ENCODE peak calls at places on chromosomes 13 and 19, in nine cellular contexts. One of them, this sample, is unnamed.

GRCh38 chr13:72808917-72809500 is 27.1 kb downstream of the PIBF1 start:
- DNase-seq in epithelial cell of esophagus: peak; percentile 9
- DNase-seq in endothelial cell of umbilical vein: peak; percentile 25
- DNase-seq in kidney: no peak
- DNase-seq in foreskin fibroblast: no peak
- DNase-seq in uterus: no peak
- DNase-seq in brain microvascular endothelial cell: no peak
- DNase-seq in ovary: no peak
- DNase-seq in PC-3: peak; percentile 41
- DNase-seq in this sample: no peak

GRCh38 chr13:92838786-92839185 is 387.8 kb upstream of the GPC6 start:
- DNase-seq in epithelial cell of esophagus: peak; percentile 91
- DNase-seq in endothelial cell of umbilical vein: no peak
- DNase-seq in kidney: no peak
- DNase-seq in foreskin fibroblast: peak; percentile 79
- DNase-seq in uterus: no peak
- DNase-seq in brain microvascular endothelial cell: peak; percentile 91
- DNase-seq in ovary: no peak
- DNase-seq in PC-3: peak; percentile 74
- DNase-seq in this sample: peak; percentile 50

GRCh38 chr13:48121733-48122132 is 26.8 kb upstream of the MED4 start:
- DNase-seq in epithelial cell of esophagus: no peak
- DNase-seq in endothelial cell of umbilical vein: no peak
- DNase-seq in kidney: no peak
- DNase-seq in foreskin fibroblast: no peak
- DNase-seq in uterus: no peak
- DNase-seq in brain microvascular endothelial cell: no peak
- DNase-seq in ovary: no peak
- DNase-seq in PC-3: no peak
- DNase-seq in this sample: no peak

GRCh38 chr13:60411464-60411863 is 14.4 kb downstream of the TDRD3 start:
- DNase-seq in epithelial cell of esophagus: no peak
- DNase-seq in endothelial cell of umbilical vein: no peak
- DNase-seq in kidney: no peak
- DNase-seq in foreskin fibroblast: no peak
- DNase-seq in uterus: no peak
- DNase-seq in brain microvascular endothelial cell: no peak
- DNase-seq in ovary: no peak
- DNase-seq in PC-3: no peak
- DNase-seq in this sample: no peak

GRCh38 chr19:48878219-48879024 is 6.2 kb downstream of the PPP1R15A start:
- DNase-seq in epithelial cell of esophagus: no peak
- DNase-seq in endothelial cell of umbilical vein: peak; percentile 77
- DNase-seq in kidney: no peak
- DNase-seq in foreskin fibroblast: no peak
- DNase-seq in uterus: no peak
- DNase-seq in brain microvascular endothelial cell: peak; percentile 54
- DNase-seq in ovary: no peak
- DNase-seq in PC-3: no peak
- DNase-seq in this sample: no peak

GRCh38 chr19:11373166-11373884 is 1.1 kb upstream of the SWSAP1 start:
- DNase-seq in epithelial cell of esophagus: peak; percentile 82
- DNase-seq in endothelial cell of umbilical vein: no peak
- DNase-seq in kidney: no peak
- DNase-seq in foreskin fibroblast: no peak
- DNase-seq in uterus: no peak
- DNase-seq in brain microvascular endothelial cell: no peak
- DNase-seq in ovary: no peak
- DNase-seq in PC-3: peak; percentile 58
- DNase-seq in this sample: no peak

GRCh38 chr13:76647550-76647949 is 238.7 kb downstream of the KCTD12 start:
- DNase-seq in epithelial cell of esophagus: peak; percentile 57
- DNase-seq in endothelial cell of umbilical vein: no peak
- DNase-seq in kidney: no peak
- DNase-seq in foreskin fibroblast: peak; percentile 55
- DNase-seq in uterus: no peak
- DNase-seq in brain microvascular endothelial cell: no peak
- DNase-seq in ovary: no peak
- DNase-seq in PC-3: no peak
- DNase-seq in this sample: no peak

GRCh38 chr13:112740502-112741131 is 50.8 kb downstream of the ATP11A start:
- DNase-seq in epithelial cell of esophagus: peak; percentile 13
- DNase-seq in endothelial cell of umbilical vein: peak; percentile 32
- DNase-seq in kidney: peak; percentile 89
- DNase-seq in foreskin fibroblast: peak; percentile 76
- DNase-seq in uterus: peak; percentile 82
- DNase-seq in brain microvascular endothelial cell: peak; percentile 71
- DNase-seq in ovary: peak; percentile 87
- DNase-seq in PC-3: no peak
- DNase-seq in this sample: peak; percentile 84

GRCh38 chr19:39317476-39317875 is 3.2 kb downstream of the LRFN1 start:
- DNase-seq in epithelial cell of esophagus: no peak
- DNase-seq in endothelial cell of umbilical vein: no peak
- DNase-seq in kidney: no peak
- DNase-seq in foreskin fibroblast: no peak
- DNase-seq in uterus: no peak
- DNase-seq in brain microvascular endothelial cell: no peak
- DNase-seq in ovary: no peak
- DNase-seq in PC-3: no peak
- DNase-seq in this sample: no peak

GRCh38 chr19:39318071-39318470 is 2.6 kb downstream of the LRFN1 start:
- DNase-seq in epithelial cell of esophagus: no peak
- DNase-seq in endothelial cell of umbilical vein: no peak
- DNase-seq in kidney: no peak
- DNase-seq in foreskin fibroblast: no peak
- DNase-seq in uterus: no peak
- DNase-seq in brain microvascular endothelial cell: no peak
- DNase-seq in ovary: no peak
- DNase-seq in PC-3: no peak
- DNase-seq in this sample: no peak

GRCh38 chr19:39318690-39319089 is 2.0 kb downstream of the LRFN1 start:
- DNase-seq in epithelial cell of esophagus: no peak
- DNase-seq in endothelial cell of umbilical vein: no peak
- DNase-seq in kidney: no peak
- DNase-seq in foreskin fibroblast: no peak
- DNase-seq in uterus: no peak
- DNase-seq in brain microvascular endothelial cell: no peak
- DNase-seq in ovary: no peak
- DNase-seq in PC-3: no peak
- DNase-seq in this sample: no peak

GRCh38 chr19:39319892-39320168 is 833 bp downstream of the LRFN1 start:
- DNase-seq in epithelial cell of esophagus: no peak
- DNase-seq in endothelial cell of umbilical vein: no peak
- DNase-seq in kidney: no peak
- DNase-seq in foreskin fibroblast: no peak
- DNase-seq in uterus: no peak
- DNase-seq in brain microvascular endothelial cell: no peak
- DNase-seq in ovary: no peak
- DNase-seq in PC-3: no peak
- DNase-seq in this sample: no peak

GRCh38 chr19:39319098-39319891 is 1.4 kb downstream of the LRFN1 start:
- DNase-seq in epithelial cell of esophagus: no peak
- DNase-seq in endothelial cell of umbilical vein: no peak
- DNase-seq in kidney: no peak
- DNase-seq in foreskin fibroblast: no peak
- DNase-seq in uterus: no peak
- DNase-seq in brain microvascular endothelial cell: no peak
- DNase-seq in ovary: no peak
- DNase-seq in PC-3: no peak
- DNase-seq in this sample: no peak
- H3K4me3 ChIP-seq in epithelial cell of esophagus: no peak overlapping the region
- H3K4me3 ChIP-seq in endothelial cell of umbilical vein: no peak overlapping the region
- H3K4me3 ChIP-seq in kidney: no peak overlapping the region
- H3K4me3 ChIP-seq in foreskin fibroblast: no peak overlapping the region
- H3K4me3 ChIP-seq in uterus: no peak overlapping the region
- H3K4me3 ChIP-seq in brain microvascular endothelial cell: no peak overlapping the region
- H3K4me3 ChIP-seq in ovary: no peak overlapping the region
- H3K4me3 ChIP-seq in PC-3: peak overlapping the region; percentile 82
- H3K4me3 ChIP-seq in this sample: no peak overlapping the region

GRCh38 chr19:32268381-32268780 is 77.0 kb upstream of the ZNF507 start:
- DNase-seq in epithelial cell of esophagus: no peak
- DNase-seq in endothelial cell of umbilical vein: no peak
- DNase-seq in kidney: no peak
- DNase-seq in foreskin fibroblast: no peak
- DNase-seq in uterus: no peak
- DNase-seq in brain microvascular endothelial cell: no peak
- DNase-seq in ovary: no peak
- DNase-seq in PC-3: no peak
- DNase-seq in this sample: no peak

GRCh38 chr19:32269831-32270230 is 75.6 kb upstream of the ZNF507 start:
- DNase-seq in epithelial cell of esophagus: no peak
- DNase-seq in endothelial cell of umbilical vein: no peak
- DNase-seq in kidney: no peak
- DNase-seq in foreskin fibroblast: no peak
- DNase-seq in uterus: no peak
- DNase-seq in brain microvascular endothelial cell: no peak
- DNase-seq in ovary: no peak
- DNase-seq in PC-3: no peak
- DNase-seq in this sample: no peak

GRCh38 chr19:32265991-32266390 is 79.4 kb upstream of the ZNF507 start:
- DNase-seq in epithelial cell of esophagus: no peak
- DNase-seq in endothelial cell of umbilical vein: no peak
- DNase-seq in kidney: no peak
- DNase-seq in foreskin fibroblast: no peak
- DNase-seq in uterus: no peak
- DNase-seq in brain microvascular endothelial cell: no peak
- DNase-seq in ovary: no peak
- DNase-seq in PC-3: no peak
- DNase-seq in this sample: no peak

GRCh38 chr19:32266453-32266852 is 79.0 kb upstream of the ZNF507 start:
- DNase-seq in epithelial cell of esophagus: no peak
- DNase-seq in endothelial cell of umbilical vein: no peak
- DNase-seq in kidney: no peak
- DNase-seq in foreskin fibroblast: no peak
- DNase-seq in uterus: no peak
- DNase-seq in brain microvascular endothelial cell: no peak
- DNase-seq in ovary: no peak
- DNase-seq in PC-3: no peak
- DNase-seq in this sample: no peak

DNA sequence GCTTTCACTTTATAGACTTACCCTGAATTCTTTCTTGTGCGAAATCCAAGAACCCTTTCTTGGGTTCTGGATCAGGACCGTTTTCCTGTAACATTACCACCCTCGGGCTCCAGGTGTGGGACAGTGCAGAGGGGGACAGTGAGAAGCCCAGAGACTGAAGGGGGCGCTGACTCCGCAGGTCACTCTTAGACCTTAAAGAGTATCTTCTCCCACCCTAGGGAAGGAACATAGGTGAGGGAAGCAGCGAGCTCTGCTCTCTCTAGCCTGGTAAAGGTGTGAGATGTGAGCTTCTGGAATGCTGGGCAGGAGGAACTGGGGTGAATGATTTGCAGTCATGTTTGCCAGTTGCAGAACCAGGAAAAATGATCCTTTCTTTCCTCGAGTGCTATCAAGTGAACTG is 80.8 kb upstream of the ZNF507 start:
- DNase-seq in epithelial cell of esophagus: no peak
- DNase-seq in endothelial cell of umbilical vein: no peak
- DNase-seq in kidney: no peak
- DNase-seq in foreskin fibroblast: no peak
- DNase-seq in uterus: no peak
- DNase-seq in brain microvascular endothelial cell: no peak
- DNase-seq in ovary: no peak
- DNase-seq in PC-3: no peak
- DNase-seq in this sample: no peak
- TF ChIP-seq CTCF in epithelial cell of esophagus: no peak
- TF ChIP-seq CTCF in endothelial cell of umbilical vein: no peak
- TF ChIP-seq CTCF in kidney: no peak
- TF ChIP-seq CTCF in foreskin fibroblast: no peak
- TF ChIP-seq CTCF in uterus: no peak
- TF ChIP-seq CTCF in brain microvascular endothelial cell: no peak
- TF ChIP-seq CTCF in ovary: no peak
- TF ChIP-seq CTCF in PC-3: no peak
- TF ChIP-seq CTCF in this sample: no peak

DNA sequence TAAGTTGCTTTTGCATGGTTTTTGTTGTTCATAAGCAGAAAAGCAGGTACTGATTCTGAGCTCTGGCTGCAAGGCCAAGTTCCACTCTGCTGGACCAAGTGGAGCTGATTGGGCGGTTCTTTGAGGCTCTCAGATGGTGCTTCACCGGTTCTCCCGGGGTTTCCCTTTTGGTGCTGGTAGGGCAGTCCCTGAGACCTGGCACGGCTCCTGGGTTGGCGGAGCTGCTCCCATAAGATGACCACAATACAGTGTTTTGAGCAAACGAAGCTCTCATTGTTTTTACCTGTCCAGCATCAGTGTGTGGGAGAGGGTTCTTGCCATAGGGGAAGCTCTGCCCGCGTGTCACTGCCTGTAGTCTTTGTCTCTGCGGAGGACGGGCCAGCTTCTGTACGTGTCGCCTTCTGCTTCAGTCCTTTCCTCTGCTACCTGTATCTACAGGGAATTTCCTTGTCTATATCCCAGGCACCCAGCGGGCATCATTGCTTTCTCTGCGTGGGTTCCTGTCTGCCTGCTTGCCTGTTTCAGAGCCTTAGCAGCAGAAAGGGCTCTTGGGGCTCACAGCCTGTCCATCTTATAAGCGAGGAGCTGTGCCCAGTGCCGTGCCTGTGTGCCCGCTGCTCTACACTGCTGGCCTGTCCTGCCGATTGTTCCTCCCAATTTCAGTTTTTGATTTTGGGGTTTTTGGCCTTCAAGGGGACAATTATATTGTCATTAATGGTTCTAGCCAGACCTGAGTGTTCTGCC is 2.3 kb downstream of the U2AF2 start:
- DNase-seq in epithelial cell of esophagus: peak; percentile 45
- DNase-seq in endothelial cell of umbilical vein: no peak
- DNase-seq in kidney: peak; percentile 61
- DNase-seq in foreskin fibroblast: no peak
- DNase-seq in uterus: no peak
- DNase-seq in brain microvascular endothelial cell: no peak
- DNase-seq in ovary: no peak
- DNase-seq in PC-3: peak; percentile 51
- DNase-seq in this sample: no peak
- H3K4me3 ChIP-seq in epithelial cell of esophagus: peak overlapping the region; percentile 86
- H3K4me3 ChIP-seq in endothelial cell of umbilical vein: peak overlapping the region; percentile 94
- H3K4me3 ChIP-seq in kidney: peak overlapping the region; percentile 87
- H3K4me3 ChIP-seq in foreskin fibroblast: peak overlapping the region; percentile 97
- H3K4me3 ChIP-seq in uterus: no peak overlapping the region
- H3K4me3 ChIP-seq in brain microvascular endothelial cell: peak overlapping the region; percentile 90
- H3K4me3 ChIP-seq in ovary: peak overlapping the region; percentile 98
- H3K4me3 ChIP-seq in PC-3: peak overlapping the region; percentile 88
- H3K4me3 ChIP-seq in this sample: peak overlapping the region; percentile 80

DNA sequence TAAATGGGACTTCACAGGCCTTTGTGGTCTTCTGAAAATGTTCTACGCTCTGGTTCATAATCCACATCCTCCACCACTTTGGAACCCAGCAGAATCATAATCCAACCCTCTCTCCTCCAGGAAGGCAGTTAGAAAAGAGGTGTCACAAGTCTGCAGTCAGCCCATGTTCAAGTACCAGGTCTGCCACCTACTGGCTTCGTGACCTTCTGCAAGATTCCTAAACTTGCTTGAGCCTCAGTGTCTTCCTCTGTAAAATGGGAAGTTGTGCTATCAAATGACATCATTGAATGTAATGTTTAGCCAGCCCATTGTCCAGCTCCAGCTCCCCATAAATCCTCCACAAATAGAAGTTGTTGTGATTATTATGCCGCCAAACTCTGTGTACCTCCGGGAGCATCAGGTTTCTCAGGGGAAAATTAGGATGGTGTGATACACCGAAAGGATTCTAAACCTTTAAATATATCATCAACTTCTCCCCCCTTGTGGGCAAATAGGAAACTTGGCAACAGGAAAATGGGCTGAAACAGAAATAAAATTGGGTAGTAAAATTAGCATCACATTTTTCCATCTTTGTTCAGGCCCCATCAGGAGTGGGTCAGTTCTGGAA is 109.7 kb downstream of the NUFIP1 start:
- DNase-seq in epithelial cell of esophagus: peak; percentile 67
- DNase-seq in endothelial cell of umbilical vein: peak; percentile 48
- DNase-seq in kidney: no peak
- DNase-seq in foreskin fibroblast: peak; percentile 59
- DNase-seq in uterus: no peak
- DNase-seq in brain microvascular endothelial cell: peak; percentile 50
- DNase-seq in ovary: no peak
- DNase-seq in PC-3: peak; percentile 50
- DNase-seq in this sample: no peak
- TF ChIP-seq CTCF in epithelial cell of esophagus: peak; percentile 69
- TF ChIP-seq CTCF in endothelial cell of umbilical vein: peak; percentile 52
- TF ChIP-seq CTCF in kidney: no peak
- TF ChIP-seq CTCF in foreskin fibroblast: peak; percentile 43
- TF ChIP-seq CTCF in uterus: peak; percentile 2
- TF ChIP-seq CTCF in brain microvascular endothelial cell: peak; percentile 70
- TF ChIP-seq CTCF in ovary: no peak
- TF ChIP-seq CTCF in PC-3: peak; percentile 64
- TF ChIP-seq CTCF in this sample: peak; percentile 60

This sample was measured in AG09309.